ENCODE peak calls at places on chromosomes 3 and 15, in eight cellular contexts. S, X, I, Z, C, H, Y and R are unnamed samples.
A peak's percentile ranks its signal among the peaks of the same experiment; 100 is the strongest.

GRCh38 chr3:30675774-30676173 is 69.4 kb downstream of the TGFBR2 start:
- DNase-seq in Y (no peak), C (no peak), S (no peak), I (no peak), Z (no peak), H (no peak), X (no peak), R (no peak)

GRCh38 chr3:188546835-188547670 is 393.1 kb downstream of the LPP start:
- DNase-seq in I (no peak), H (peak; percentile 69), C (no peak), S (no peak), Z (peak; percentile 27), Y (no peak), X (no peak), R (no peak)

GRCh38 chr15:90872481-90873184 is 4.2 kb downstream of the FURIN start:
- DNase-seq in Y (no peak), H (peak; percentile 61), Z (peak; percentile 68), X (no peak), S (no peak), I (no peak), C (no peak), R (no peak)

GRCh38 chr3:139811331-139811730 is 123.7 kb upstream of the CLSTN2 start:
- DNase-seq in X (no peak), I (no peak), C (no peak), S (no peak), Z (no peak), Y (no peak), H (no peak), R (no peak)

GRCh38 chr3:58471025-58471887 is 20.6 kb upstream of the KCTD6 start:
- DNase-seq in C (no peak), I (peak; percentile 38), S (peak; percentile 70), Z (peak; percentile 82), H (peak; percentile 96), X (no peak), Y (no peak), R (no peak)

GRCh38 chr3:178236555-178237277 is 299.5 kb upstream of the KCNMB2 start:
- DNase-seq in H (no peak), C (no peak), Z (no peak), Y (no peak), X (no peak), S (no peak), I (no peak), R (no peak)

GRCh38 chr3:77885381-77885780 is 845.5 kb downstream of the ROBO2 start:
- DNase-seq in Z (no peak), X (no peak), C (no peak), I (no peak), S (no peak), H (no peak), Y (no peak), R (no peak)

GRCh38 chr3:108223928-108224327 is 1.7 kb upstream of the IFT57 start:
- DNase-seq in C (no peak), X (no peak), S (no peak), Z (no peak), Y (no peak), I (no peak), H (no peak), R (no peak)

GRCh38 chr3:94862703-94863102 is 799.8 kb downstream of the NSUN3 start:
- DNase-seq in H (peak; percentile 52), S (no peak), I (peak; percentile 16), X (no peak), C (no peak), Y (no peak), Z (peak; percentile 54), R (no peak)

GRCh38 chr15:84750583-84751092 is 2.2 kb downstream of the ZNF592 start:
- DNase-seq in S (no peak), H (no peak), X (no peak), I (no peak), Y (peak; percentile 52), C (no peak), Z (no peak), R (no peak)

GRCh38 chr15:88701561-88702095 is 62.8 kb downstream of the ISG20 start:
- DNase-seq in C (no peak), X (no peak), I (peak; percentile 11), H (peak; percentile 46), Y (peak; percentile 55), Z (peak; percentile 33), S (peak; percentile 15), R (no peak)

GRCh38 chr15:63805993-63806980 is 27.5 kb downstream of the HERC1 start:
- DNase-seq in H (no peak), Z (no peak), X (no peak), S (no peak), C (no peak), I (no peak), Y (no peak), R (no peak)

GRCh38 chr15:42444415-42445063 is 46.4 kb downstream of the ZNF106 start:
- DNase-seq in C (no peak), H (no peak), Y (no peak), I (no peak), X (no peak), Z (peak; percentile 19), S (no peak), R (no peak)

GRCh38 chr3:152470095-152470494 is 201.4 kb downstream of the MBNL1 start:
- DNase-seq in Y (no peak), C (no peak), Z (no peak), H (no peak), I (no peak), X (no peak), S (no peak), R (no peak)

GRCh38 chr15:45205192-45205591 is 17.4 kb upstream of the SHF start:
- DNase-seq in X (peak; percentile 36), S (peak; percentile 58), Z (peak; percentile 85), I (peak; percentile 85), H (peak; percentile 72), C (peak; percentile 79), Y (no peak), R (no peak)

GRCh38 chr15:78018968-78019644 is 58.4 kb downstream of the TBC1D2B start:
- DNase-seq in I (peak; percentile 50), Y (no peak), H (no peak), Z (no peak), C (no peak), X (no peak), S (no peak), R (no peak)

GRCh38 chr3:59502806-59503205 is 453.0 kb upstream of the CFAP20DC start:
- DNase-seq in H (no peak), Y (no peak), C (no peak), S (no peak), Z (peak; percentile 34), I (no peak), X (no peak), R (no peak)

GRCh38 chr15:58010983-58011382 is 54.5 kb downstream of the ALDH1A2 start:
- DNase-seq in I (no peak), X (no peak), S (no peak), H (no peak), Y (no peak), C (no peak), Z (no peak), R (no peak)

GRCh38 chr15:77352932-77353331 is 67.0 kb downstream of the PEAK1 start:
- DNase-seq in S (no peak), Z (no peak), C (no peak), X (no peak), Y (no peak), H (no peak), I (no peak), R (no peak)

GRCh38 chr3:52029053-52029452 is 27.3 kb downstream of the DUSP7 start:
- DNase-seq in C (no peak), Z (no peak), S (no peak), Y (no peak), X (no peak), H (no peak), I (no peak), R (no peak)

GRCh38 chr3:7396534-7396933 is 535.6 kb downstream of the GRM7 start:
- DNase-seq in Z (no peak), Y (no peak), X (no peak), C (no peak), I (no peak), H (no peak), S (no peak), R (no peak)

GRCh38 chr15:62809106-62809967 is 233.2 kb upstream of the TPM1 start:
- DNase-seq in Z (no peak), H (no peak), S (no peak), X (no peak), Y (no peak), I (no peak), C (no peak), R (no peak)

GRCh38 chr15:51505251-51505650 is 117.3 kb downstream of the DMXL2 start:
- DNase-seq in I (no peak), S (no peak), Z (no peak), Y (no peak), H (no peak), X (no peak), C (no peak), R (no peak)

GRCh38 chr3:28890373-28890772 is 390.5 kb upstream of the RBMS3 start:
- DNase-seq in C (no peak), H (no peak), I (no peak), S (no peak), X (no peak), Z (no peak), Y (no peak), R (no peak)
- H3K4me1 ChIP-seq in C (no peaks in the 10 kb centered on the region), H (no peaks in the 10 kb centered on the region), I (no peaks in the 10 kb centered on the region), S (no peaks in the 10 kb centered on the region), X (no peaks in the 10 kb centered on the region), Z (no peaks in the 10 kb centered on the region), Y (no peaks in the 10 kb centered on the region), R (no peaks in the 10 kb centered on the region)

GRCh38 chr3:11847035-11847394 is 330 bp upstream of the TAMM41 start:
- DNase-seq in Y (no peak), X (no peak), Z (no peak), C (no peak), I (no peak), H (no peak), S (no peak), R (no peak)
- TF ChIP-seq CTCF in Y (no peak), X (no peak), Z (no peak), C (no peak), I (no peak), H (no peak), S (no peak), R (no peak)

DNA sequence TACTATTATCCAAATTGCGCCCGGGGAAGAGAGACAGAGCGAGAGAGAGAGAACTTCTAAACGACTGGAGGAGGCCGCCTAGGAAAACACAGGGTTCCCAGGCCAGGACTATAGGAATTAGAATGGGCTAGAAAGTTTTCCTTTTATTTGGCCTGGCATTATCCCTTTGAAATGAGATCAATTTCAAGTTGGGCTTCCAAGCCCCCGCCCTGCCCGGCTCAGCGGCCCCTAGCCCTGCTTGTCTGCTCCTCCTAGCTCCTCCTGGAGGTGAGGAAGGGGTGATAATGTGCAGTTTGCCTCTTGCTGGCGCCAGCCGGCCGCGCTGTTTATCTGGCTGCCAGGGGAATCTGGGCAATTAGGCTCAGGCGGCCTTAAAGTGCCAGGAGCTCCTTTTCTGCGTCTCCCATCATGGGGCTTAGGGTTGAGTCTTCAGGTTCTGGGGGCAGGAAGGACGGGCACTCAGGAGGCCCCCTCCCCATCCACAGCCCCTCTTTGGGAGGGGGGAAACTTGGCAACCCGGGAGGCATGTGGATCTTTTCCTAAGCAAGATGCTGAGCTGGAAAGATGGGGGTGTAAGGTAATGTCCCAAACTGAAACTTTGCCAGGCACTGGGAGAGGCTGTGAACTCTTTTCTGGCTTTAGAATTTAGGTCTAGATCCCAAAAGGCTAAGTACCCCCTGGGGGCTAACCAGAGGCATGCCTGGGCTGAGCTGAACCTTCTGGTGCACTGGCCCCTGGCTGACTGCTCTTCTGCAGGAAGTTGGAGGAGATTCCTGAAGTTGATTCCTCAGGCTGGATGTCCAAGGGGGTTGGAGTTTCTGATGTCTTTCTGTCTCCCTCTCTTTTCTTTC is 5.5 kb downstream of the SMAD6 start:
- DNase-seq in H (peak; percentile 73), Z (peak; percentile 82), X (peak; percentile 57), S (no peak), Y (no peak), C (peak; percentile 62), I (peak; percentile 90), R (peak; percentile 72)
- H3K4me3 ChIP-seq in H (peak overlapping the region; percentile 90), Z (no peak overlapping the region), X (peak overlapping the region; percentile 15), S (peak overlapping the region; percentile 5), Y (no peak overlapping the region), C (peak overlapping the region; percentile 4), I (peak overlapping the region; percentile 100), R (peak overlapping the region; percentile 60)

GRCh38 chr3:99863002-99863401 is 45.3 kb downstream of the CMSS1 start:
- DNase-seq in S (no peak), Y (no peak), I (no peak), Z (no peak), H (no peak), X (no peak), C (no peak), R (no peak)
- H3K4me1 ChIP-seq in S (no peaks in the 10 kb centered on the region), Y (no peaks in the 10 kb centered on the region), I (no peaks in the 10 kb centered on the region), Z (peaks cover 21% of the 10 kb centered on the region), H (peaks cover 28% of the 10 kb centered on the region), X (peaks cover 20% of the 10 kb centered on the region), C (peaks cover 30% of the 10 kb centered on the region), R (peaks cover 25% of the 10 kb centered on the region)